ENCODE peak calls at places on chromosomes 7 and 10, in five cellular contexts. F, T, N, Y and K are unnamed samples.
A peak's percentile ranks its signal among the peaks of the same experiment; 100 is the strongest.

GRCh38 chr7:16210171-16210570 is 211.2 kb downstream of the CRPPA start:
- DNase-seq in F (no peak), T (no peak), N (no peak), Y (no peak), K (no peak)

GRCh38 chr7:93890464-93891068 is at the start of gene TFPI2:
- DNase-seq in F (peak; percentile 39), T (peak; percentile 90), N (peak; percentile 57), Y (peak; percentile 29), K (peak; percentile 27)

GRCh38 chr10:62732841-62733653 is 71.5 kb upstream of the ADO start:
- DNase-seq in F (peak; percentile 71), T (peak; percentile 24), N (peak; percentile 61), Y (peak; percentile 92), K (no peak)

GRCh38 chr7:50673096-50673495 is 107.9 kb upstream of the DDC start:
- DNase-seq in F (no peak), T (no peak), N (no peak), Y (no peak), K (no peak)

GRCh38 chr7:106604974-106605373 is 56.0 kb downstream of the CCDC71L start:
- DNase-seq in F (no peak), T (no peak), N (no peak), Y (no peak), K (no peak)

GRCh38 chr10:122142652-122143237 is 128.4 kb upstream of the BTBD16 start:
- DNase-seq in F (peak; percentile 61), T (no peak), N (no peak), Y (no peak), K (peak; percentile 73)

GRCh38 chr7:44881610-44882009 is 3.7 kb downstream of the PURB start:
- DNase-seq in F (no peak), T (peak; percentile 77), N (peak; percentile 86), Y (peak; percentile 56), K (no peak)

GRCh38 chr10:119006451-119007210 is 22.9 kb upstream of the NANOS1 start:
- DNase-seq in F (no peak), T (peak; percentile 96), N (peak; percentile 98), Y (no peak), K (no peak)

GRCh38 chr7:150732786-150733733 is 4.2 kb upstream of the GIMAP5 start:
- DNase-seq in F (no peak), T (no peak), N (no peak), Y (no peak), K (no peak)

GRCh38 chr7:150733734-150734095 is 3.5 kb upstream of the GIMAP5 start:
- DNase-seq in F (no peak), T (no peak), N (no peak), Y (no peak), K (no peak)

GRCh38 chr7:150731916-150732315 is 5.3 kb upstream of the GIMAP5 start:
- DNase-seq in F (no peak), T (no peak), N (no peak), Y (no peak), K (no peak)

GRCh38 chr7:150735596-150736358 is 1.4 kb upstream of the GIMAP5 start:
- DNase-seq in F (no peak), T (no peak), N (no peak), Y (no peak), K (no peak)

GRCh38 chr7:150734293-150734692 is 2.9 kb upstream of the GIMAP5 start:
- DNase-seq in F (no peak), T (no peak), N (no peak), Y (peak; percentile 82), K (no peak)
- TF ChIP-seq CTCF in F (no peak), T (no peak), N (no peak), Y (no peak), K (no peak)

GRCh38 chr7:55964802-55965470 is 551 bp downstream of the NIPSNAP2 start:
- DNase-seq in F (peak; percentile 92), T (peak; percentile 55), N (peak; percentile 55), Y (peak; percentile 84), K (peak; percentile 60)

GRCh38 chr7:55963584-55964168 is 709 bp upstream of the NIPSNAP2 start:
- DNase-seq in F (no peak), T (no peak), N (no peak), Y (no peak), K (no peak)

GRCh38 chr7:55965805-55966421 is 1.5 kb downstream of the NIPSNAP2 start:
- DNase-seq in F (no peak), T (no peak), N (peak; percentile 18), Y (no peak), K (no peak)

GRCh38 chr7:55961994-55962393 is 2.4 kb upstream of the NIPSNAP2 start:
- DNase-seq in F (no peak), T (no peak), N (no peak), Y (no peak), K (no peak)

GRCh38 chr7:55964261-55964801 is at the start of gene NIPSNAP2:
- DNase-seq in F (peak; percentile 94), T (peak; percentile 53), N (peak; percentile 32), Y (peak; percentile 77), K (peak; percentile 62)
- TF ChIP-seq CTCF in F (peak; percentile 78), T (no peak), N (peak; percentile 38), Y (peak; percentile 68), K (peak; percentile 66)

GRCh38 chr10:44962870-44963738 is 3.5 kb downstream of the RASSF4 start:
- DNase-seq in F (no peak), T (no peak), N (no peak), Y (peak; percentile 65), K (no peak)
- TF ChIP-seq CTCF in F (no peak), T (peak; percentile 13), N (peak; percentile 32), Y (peak; percentile 33), K (peak; percentile 51)

DNA sequence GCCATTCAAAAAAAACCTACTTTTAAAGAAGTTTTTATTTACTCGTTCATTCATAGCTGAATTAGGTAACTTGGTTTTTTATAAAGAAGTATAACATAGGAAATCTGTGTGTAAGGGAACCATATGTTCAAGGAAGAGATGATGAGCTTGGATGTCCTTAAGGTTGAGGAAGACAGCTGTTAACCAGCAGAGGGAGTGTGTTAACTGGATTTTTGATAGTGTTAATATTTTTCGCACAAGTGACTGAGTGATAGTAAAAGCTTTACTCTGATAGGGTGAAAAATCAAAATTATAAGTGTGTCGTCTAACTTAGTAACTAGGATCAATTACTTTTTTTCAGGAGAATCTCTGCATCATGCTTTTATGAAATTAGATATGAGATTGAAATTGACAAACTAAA is 134.7 kb downstream of the ARL5B start:
- DNase-seq in F (no peak), T (peak; percentile 29), N (peak; percentile 16), Y (no peak), K (no peak)
- TF ChIP-seq CTCF in F (no peak), T (peak; percentile 31), N (peak; percentile 47), Y (no peak), K (peak; percentile 66)

GRCh38 chr7:110841840-110842579 is 248.9 kb upstream of the LRRN3 start:
- DNase-seq in F (no peak), T (no peak), N (no peak), Y (no peak), K (no peak)

GRCh38 chr7:110835889-110836288 is 255.0 kb upstream of the LRRN3 start:
- DNase-seq in F (no peak), T (no peak), N (no peak), Y (no peak), K (no peak)

GRCh38 chr7:110842796-110843195 is 248.1 kb upstream of the LRRN3 start:
- DNase-seq in F (no peak), T (no peak), N (no peak), Y (no peak), K (no peak)

GRCh38 chr7:110835209-110835608 is 255.7 kb upstream of the LRRN3 start:
- DNase-seq in F (no peak), T (no peak), N (no peak), Y (no peak), K (no peak)

DNA sequence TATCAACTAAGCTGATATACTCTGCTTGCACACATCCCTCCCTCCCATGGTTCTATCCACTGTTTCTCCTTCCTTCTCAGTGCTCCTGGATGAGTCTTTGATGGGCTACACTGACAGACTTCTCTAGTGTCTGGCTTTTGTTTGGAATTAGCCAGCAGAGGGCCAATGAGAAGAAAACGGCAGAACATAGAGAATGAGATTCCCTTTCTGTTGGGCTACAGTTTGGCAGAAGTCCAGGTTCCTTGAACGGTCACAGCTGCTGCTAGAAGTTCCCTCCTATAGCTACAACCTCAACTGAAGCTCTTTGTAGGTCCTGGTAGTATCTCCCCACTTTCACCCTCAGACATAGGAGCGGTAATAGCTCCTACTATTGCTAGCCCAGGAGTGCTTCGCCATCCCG is 251.1 kb upstream of the LRRN3 start:
- DNase-seq in F (no peak), T (peak; percentile 78), N (peak; percentile 48), Y (no peak), K (no peak)
- TF ChIP-seq CTCF in F (no peak), T (peak; percentile 39), N (peak; percentile 39), Y (no peak), K (peak; percentile 15)

GRCh38 chr10:85611093-85611740 is 755.4 kb downstream of the GRID1 start:
- DNase-seq in F (no peak), T (no peak), N (no peak), Y (no peak), K (no peak)

GRCh38 chr10:85612378-85612775 is 754.2 kb downstream of the GRID1 start:
- DNase-seq in F (no peak), T (no peak), N (no peak), Y (peak; percentile 58), K (no peak)

GRCh38 chr10:85611746-85612377 is 754.7 kb downstream of the GRID1 start:
- DNase-seq in F (no peak), T (no peak), N (no peak), Y (no peak), K (no peak)

GRCh38 chr10:85613391-85613790 is 753.2 kb downstream of the GRID1 start:
- DNase-seq in F (no peak), T (no peak), N (no peak), Y (no peak), K (no peak)

DNA sequence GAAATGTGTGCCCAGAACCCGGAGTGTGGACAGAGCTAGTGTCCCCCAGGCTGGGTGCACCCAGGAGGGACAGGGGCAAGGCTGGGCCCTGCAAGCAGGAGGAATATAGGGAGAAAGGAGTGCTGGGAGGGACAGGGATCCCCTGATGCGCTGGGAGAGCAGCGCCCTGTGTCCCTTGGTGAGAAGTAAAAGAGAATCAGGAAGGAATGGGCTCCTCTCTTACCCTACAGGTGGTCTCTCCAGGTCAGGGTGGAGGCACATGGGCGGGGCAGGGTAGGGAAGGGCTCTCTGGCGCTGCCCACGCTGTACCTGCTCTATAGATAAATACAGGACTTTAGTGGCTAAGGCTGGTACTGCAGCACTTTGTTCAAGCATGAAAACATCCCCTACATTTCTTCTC is 753.8 kb downstream of the GRID1 start:
- DNase-seq in F (no peak), T (no peak), N (no peak), Y (peak; percentile 10), K (no peak)
- TF ChIP-seq CTCF in F (no peak), T (no peak), N (no peak), Y (peak; percentile 3), K (peak; percentile 47)

DNA sequence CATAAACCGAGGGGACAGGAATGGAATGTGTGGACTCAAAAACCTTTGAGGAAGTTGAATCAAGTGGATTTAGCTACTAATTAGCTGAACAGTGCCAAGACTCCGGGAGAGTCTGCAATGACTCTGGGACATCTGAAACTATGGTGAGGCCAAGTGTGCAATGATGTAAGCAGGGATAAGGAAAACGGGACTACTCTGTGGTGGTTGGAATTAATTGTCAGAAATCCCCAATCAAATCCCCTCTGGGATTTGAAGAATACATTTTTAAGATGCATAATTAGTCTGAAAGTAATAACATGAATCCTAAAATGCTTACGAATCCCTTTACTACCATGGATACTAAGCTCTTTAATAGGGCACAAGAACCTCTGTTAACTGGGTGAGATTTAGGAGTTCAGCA is 602.8 kb downstream of the NRG3 start:
- DNase-seq in F (no peak), T (no peak), N (no peak), Y (no peak), K (no peak)
- TF ChIP-seq CTCF in F (no peak), T (no peak), N (no peak), Y (no peak), K (no peak)

GRCh38 chr7:132078891-132079735 is 497.2 kb downstream of the PLXNA4 start:
- DNase-seq in F (no peak), T (no peak), N (no peak), Y (no peak), K (no peak)
- TF ChIP-seq CTCF in F (no peak), T (no peak), N (no peak), Y (no peak), K (no peak)